ENCODE peak calls at places on chromosome 5, in seven cellular contexts. L, J, C, G, I, Y and B are unnamed samples.

GRCh38 chr5:31733365-31733764 is 94.4 kb downstream of the PDZD2 start:
- DNase-seq in L (no peak), J (no peak), C (no peak), G (no peak), I (no peak), Y (peak), B (no peak)

GRCh38 chr5:167096816-167097215 is 1194.6 kb upstream of the WWC1 start:
- DNase-seq in L (no peak), J (no peak), C (no peak), G (no peak), I (no peak), Y (no peak), B (no peak)

GRCh38 chr5:87099967-87100366 is 167.7 kb upstream of the RASA1 start:
- DNase-seq in L (no peak), J (no peak), C (no peak), G (no peak), I (no peak), Y (no peak), B (no peak)

GRCh38 chr5:65722575-65723424 is 795 bp downstream of the NLN start:
- DNase-seq in L (no peak), J (no peak), C (no peak), G (no peak), I (no peak), Y (peak), B (peak)

GRCh38 chr5:112854651-112855050 is 6.4 kb upstream of the SRP19 start:
- DNase-seq in L (no peak), J (no peak), C (no peak), G (no peak), I (no peak), Y (no peak), B (no peak)

GRCh38 chr5:45334939-45335338 is 361.2 kb downstream of the HCN1 start:
- DNase-seq in L (no peak), J (no peak), C (no peak), G (no peak), I (no peak), Y (no peak), B (no peak)

GRCh38 chr5:142618125-142618524 is 67.8 kb downstream of the FGF1 start:
- DNase-seq in L (no peak), J (no peak), C (no peak), G (no peak), I (no peak), Y (no peak), B (peak)

GRCh38 chr5:33513786-33514185 is 73.0 kb downstream of the TARS1 start:
- DNase-seq in L (no peak), J (no peak), C (no peak), G (no peak), I (no peak), Y (no peak), B (peak)

GRCh38 chr5:1792842-1793266 is 6.8 kb downstream of the MRPL36 start:
- DNase-seq in L (peak), J (no peak), C (no peak), G (peak), I (peak), Y (peak), B (peak)

GRCh38 chr5:88979717-88980116 is 96.7 kb upstream of the MEF2C start:
- DNase-seq in L (no peak), J (no peak), C (no peak), G (no peak), I (no peak), Y (no peak), B (no peak)

GRCh38 chr5:488744-489688 is 35.2 kb downstream of the SLC9A3 start:
- DNase-seq in L (no peak), J (no peak), C (no peak), G (no peak), I (no peak), Y (no peak), B (no peak)

GRCh38 chr5:149125386-149125891 is 15.9 kb upstream of the ABLIM3 start:
- DNase-seq in L (no peak), J (no peak), C (no peak), G (no peak), I (no peak), Y (no peak), B (peak)

GRCh38 chr5:66884589-66885228 is 288.5 kb downstream of the MAST4 start:
- DNase-seq in L (no peak), J (no peak), C (no peak), G (no peak), I (no peak), Y (no peak), B (no peak)

GRCh38 chr5:57221049-57221568 is 47.2 kb downstream of the GPBP1 start:
- DNase-seq in L (no peak), J (no peak), C (no peak), G (peak), I (no peak), Y (peak), B (peak)

GRCh38 chr5:57956606-57957005 is 474.0 kb upstream of the ACTBL2 start:
- DNase-seq in L (no peak), J (no peak), C (no peak), G (no peak), I (no peak), Y (no peak), B (no peak)

GRCh38 chr5:122849746-122850145 is 4.3 kb downstream of the SNX24 start:
- DNase-seq in L (no peak), J (no peak), C (no peak), G (no peak), I (no peak), Y (no peak), B (peak)

GRCh38 chr5:150180241-150181027 is 9.4 kb upstream of the SLC6A7 start:
- DNase-seq in L (no peak), J (no peak), C (no peak), G (no peak), I (no peak), Y (no peak), B (no peak)